ENCODE peak calls at places on chromosomes 13 and 19, in four cellular contexts. J, T, H and A are unnamed samples.

GRCh38 chr19:18645035-18645511 is 8.2 kb downstream of the KLHL26 start:
- DNase-seq in J (no peak), T (no peak), H (no peak), A (no peak)

GRCh38 chr19:15161028-15161984 is 39.5 kb downstream of the NOTCH3 start:
- DNase-seq in J (no peak), T (no peak), H (no peak), A (no peak)

GRCh38 chr13:52070929-52071523 is 46.5 kb downstream of the UTP14C start:
- DNase-seq in J (no peak), T (peak), H (no peak), A (no peak)

GRCh38 chr13:75946746-75947397 is 310.7 kb downstream of the LMO7 start:
- DNase-seq in J (no peak), T (no peak), H (no peak), A (no peak)

GRCh38 chr13:76965759-76966421 is 17.6 kb downstream of the ACOD1 start:
- DNase-seq in J (peak), T (no peak), H (peak), A (peak)

GRCh38 chr19:34253711-34254551 is 423 bp upstream of the GARRE1 start:
- DNase-seq in J (no peak), T (peak), H (peak), A (peak)

GRCh38 chr13:113453962-113454361 is 674 bp upstream of the ADPRHL1 start:
- DNase-seq in J (no peak), T (no peak), H (no peak), A (no peak)

GRCh38 chr13:113759525-113760137 is 605 bp downstream of the TMEM255B start:
- DNase-seq in J (no peak), T (no peak), H (no peak), A (peak)

GRCh38 chr19:55340144-55340783 is 588 bp downstream of the KMT5C start:
- DNase-seq in J (no peak), T (no peak), H (no peak), A (no peak)

GRCh38 chr19:11421607-11422098 is 2.5 kb upstream of the RGL3 start:
- DNase-seq in J (no peak), T (no peak), H (peak), A (peak)

GRCh38 chr19:16223746-16224145 is 26.0 kb downstream of the AP1M1 start:
- DNase-seq in J (peak), T (no peak), H (no peak), A (no peak)

GRCh38 chr13:114005206-114005720 is 31.4 kb upstream of the C13orf46 start:
- DNase-seq in J (no peak), T (no peak), H (no peak), A (no peak)

GRCh38 chr13:29509999-29510586 is 85.4 kb downstream of the SLC7A1 start:
- DNase-seq in J (no peak), T (no peak), H (no peak), A (no peak)